ENCODE peak calls at places on chromosomes 7 and 10, in nine cellular contexts. Y, O, H, C, R, W, M, V and A are unnamed samples.
A peak's percentile ranks its signal among the peaks of the same experiment; 100 is the strongest.

GRCh38 chr7:38291117-38291647 is 17.7 kb upstream of the TARP start:
- DNase-seq in Y (no peak), O (no peak), H (no peak), C (no peak), R (no peak), W (no peak), M (no peak), V (no peak), A (no peak)

GRCh38 chr10:102645388-102645740 is 1.1 kb downstream of the TRIM8 start:
- DNase-seq in Y (no peak), O (no peak), H (no peak), C (peak; percentile 66), R (peak; percentile 50), W (no peak), M (peak; percentile 90), V (peak; percentile 34), A (peak; percentile 58)

GRCh38 chr10:98119891-98120290 is 14.6 kb upstream of the R3HCC1L start:
- DNase-seq in Y (no peak), O (no peak), H (no peak), C (no peak), R (no peak), W (no peak), M (no peak), V (no peak), A (no peak)

GRCh38 chr7:66125052-66125694 is 10.5 kb downstream of the CRCP start:
- DNase-seq in Y (no peak), O (no peak), H (no peak), C (no peak), R (no peak), W (no peak), M (no peak), V (no peak), A (no peak)

GRCh38 chr7:100159099-100159623 is 638 bp upstream of the TRAPPC14 start:
- DNase-seq in Y (no peak), O (peak; percentile 15), H (no peak), C (no peak), R (no peak), W (no peak), M (no peak), V (no peak), A (no peak)

GRCh38 chr10:20089884-20090283 is 273.7 kb downstream of the PLXDC2 start:
- DNase-seq in Y (no peak), O (no peak), H (no peak), C (no peak), R (no peak), W (no peak), M (no peak), V (no peak), A (no peak)

GRCh38 chr7:30238721-30239441 is 45.5 kb upstream of the ZNRF2 start:
- DNase-seq in Y (peak; percentile 80), O (peak; percentile 66), H (no peak), C (no peak), R (peak; percentile 53), W (peak; percentile 31), M (no peak), V (peak; percentile 61), A (peak; percentile 28)

GRCh38 chr10:118792501-118792900 is 37.7 kb upstream of the CACUL1 start:
- DNase-seq in Y (no peak), O (peak; percentile 84), H (no peak), C (no peak), R (no peak), W (no peak), M (peak; percentile 62), V (no peak), A (no peak)

GRCh38 chr10:61452655-61453641 is at the start of gene TMEM26:
- DNase-seq in Y (peak; percentile 55), O (peak; percentile 59), H (no peak), C (no peak), R (no peak), W (peak; percentile 3), M (no peak), V (no peak), A (no peak)

GRCh38 chr10:110857265-110858158 is 14.2 kb upstream of the PDCD4 start:
- DNase-seq in Y (no peak), O (peak; percentile 33), H (no peak), C (peak; percentile 90), R (no peak), W (no peak), M (no peak), V (no peak), A (peak; percentile 51)

GRCh38 chr10:71946700-71947099 is 17.5 kb upstream of the CHST3 start:
- DNase-seq in Y (no peak), O (no peak), H (no peak), C (peak; percentile 7), R (no peak), W (no peak), M (no peak), V (no peak), A (no peak)

GRCh38 chr7:25951414-25952276 is 200.4 kb upstream of the NFE2L3 start:
- DNase-seq in Y (no peak), O (peak; percentile 49), H (no peak), C (no peak), R (no peak), W (no peak), M (no peak), V (no peak), A (no peak)

GRCh38 chr10:115355162-115355760 is 262.1 kb downstream of the ATRNL1 start:
- DNase-seq in Y (no peak), O (peak; percentile 67), H (peak; percentile 17), C (peak; percentile 68), R (peak; percentile 4), W (peak; percentile 8), M (no peak), V (peak; percentile 23), A (no peak)

GRCh38 chr10:3287566-3288445 is 115.2 kb upstream of the PITRM1 start:
- DNase-seq in Y (no peak), O (no peak), H (no peak), C (no peak), R (no peak), W (no peak), M (no peak), V (no peak), A (no peak)

GRCh38 chr10:6128591-6129383 is 40.0 kb downstream of the RBM17 start:
- DNase-seq in Y (no peak), O (peak; percentile 70), H (no peak), C (no peak), R (no peak), W (no peak), M (peak; percentile 68), V (no peak), A (no peak)

GRCh38 chr7:113084499-113085172 is 2.0 kb downstream of the GPR85 start:
- DNase-seq in Y (no peak), O (no peak), H (no peak), C (no peak), R (no peak), W (no peak), M (no peak), V (no peak), A (no peak)

GRCh38 chr10:119207367-119207668 is at the start of gene GRK5:
- DNase-seq in Y (peak; percentile 91), O (peak; percentile 99), H (peak; percentile 88), C (peak; percentile 93), R (peak; percentile 90), W (peak; percentile 86), M (peak; percentile 98), V (peak; percentile 97), A (peak; percentile 97)

GRCh38 chr7:44177570-44178131 is 11.6 kb downstream of the GCK start:
- DNase-seq in Y (no peak), O (peak; percentile 83), H (no peak), C (no peak), R (no peak), W (no peak), M (peak; percentile 65), V (no peak), A (no peak)

GRCh38 chr7:133873631-133874030 is 253.5 kb upstream of the LRGUK start:
- DNase-seq in Y (no peak), O (no peak), H (no peak), C (no peak), R (no peak), W (no peak), M (no peak), V (no peak), A (no peak)

GRCh38 chr10:3807221-3807927 is 22.4 kb upstream of the KLF6 start:
- DNase-seq in Y (no peak), O (no peak), H (no peak), C (no peak), R (no peak), W (no peak), M (no peak), V (no peak), A (peak; percentile 28)

GRCh38 chr10:15313844-15314243 is 57.2 kb downstream of the FAM171A1 start:
- DNase-seq in Y (no peak), O (no peak), H (no peak), C (no peak), R (no peak), W (no peak), M (no peak), V (no peak), A (no peak)

GRCh38 chr10:68297264-68297663 is 34.6 kb upstream of the HNRNPH3 start:
- DNase-seq in Y (no peak), O (no peak), H (no peak), C (no peak), R (no peak), W (no peak), M (no peak), V (no peak), A (no peak)

GRCh38 chr10:50622497-50623298 is 1.1 kb downstream of the SGMS1 start:
- DNase-seq in Y (no peak), O (peak; percentile 80), H (no peak), C (peak; percentile 55), R (peak; percentile 36), W (no peak), M (peak; percentile 86), V (peak; percentile 57), A (peak; percentile 39)

GRCh38 chr10:97865488-97865887 is 15.8 kb downstream of the GOLGA7B start:
- DNase-seq in Y (no peak), O (no peak), H (no peak), C (no peak), R (no peak), W (no peak), M (no peak), V (no peak), A (no peak)

GRCh38 chr10:103748020-103748419 is 107.4 kb downstream of the SH3PXD2A start:
- DNase-seq in Y (no peak), O (no peak), H (no peak), C (no peak), R (peak; percentile 44), W (no peak), M (no peak), V (no peak), A (peak; percentile 80)

GRCh38 chr7:103870664-103871063 is 118.8 kb downstream of the RELN start:
- DNase-seq in Y (no peak), O (no peak), H (no peak), C (no peak), R (no peak), W (no peak), M (no peak), V (no peak), A (no peak)

GRCh38 chr7:128210590-128211570 is 30.2 kb upstream of the LEP start:
- DNase-seq in Y (no peak), O (no peak), H (no peak), C (no peak), R (no peak), W (no peak), M (no peak), V (no peak), A (no peak)

GRCh38 chr10:102435529-102436233 is 3.3 kb upstream of the CUEDC2 start:
- DNase-seq in Y (no peak), O (peak; percentile 45), H (no peak), C (no peak), R (peak; percentile 63), W (no peak), M (no peak), V (no peak), A (peak; percentile 76)

GRCh38 chr7:155509025-155509724 is 37.2 kb downstream of the CNPY1 start:
- DNase-seq in Y (no peak), O (no peak), H (no peak), C (no peak), R (no peak), W (no peak), M (no peak), V (no peak), A (no peak)

GRCh38 chr7:104584620-104585019 is 256.2 kb downstream of the LHFPL3 start:
- DNase-seq in Y (no peak), O (peak; percentile 1), H (no peak), C (no peak), R (no peak), W (no peak), M (no peak), V (no peak), A (no peak)

GRCh38 chr10:129769381-129770116 is 194.5 kb downstream of the EBF3 start:
- DNase-seq in Y (no peak), O (no peak), H (no peak), C (peak; percentile 13), R (no peak), W (no peak), M (peak; percentile 50), V (no peak), A (no peak)